ENCODE peak calls at places on chromosomes 12 and 14, in four cellular contexts. G is SK-N-SH, E is H1, Y is K562. O is an unnamed sample.

GRCh38 chr12:67754933-67755697 is 106.6 kb downstream of the DYRK2 start:
- DNase-seq in E (no peak), G (no peak), Y (no peak), O (no peak)

GRCh38 chr14:104865631-104866441 is 768 bp downstream of the CEP170B start:
- DNase-seq in E (no peak), Y (peak; percentile 73), G (peak; percentile 80), O (peak; percentile 74)

GRCh38 chr14:60721331-60722162 is 2.6 kb downstream of the SIX4 start:
- DNase-seq in G (peak; percentile 77), Y (no peak), E (no peak), O (peak; percentile 83)

GRCh38 chr12:51951843-51952722 is 584 bp downstream of the ACVR1B start:
- DNase-seq in Y (no peak), E (no peak), G (peak; percentile 30), O (peak; percentile 48)

GRCh38 chr14:68895304-68895703 is 83.8 kb downstream of the ACTN1 start:
- DNase-seq in G (no peak), Y (no peak), E (no peak), O (no peak)

GRCh38 chr12:52170827-52171226 is 21.0 kb downstream of the KRT80 start:
- DNase-seq in G (no peak), E (no peak), Y (no peak), O (no peak)

GRCh38 chr12:44876554-44877275 is 600 bp upstream of the NELL2 start:
- DNase-seq in Y (peak; percentile 23), E (peak; percentile 27), G (peak; percentile 82), O (peak; percentile 80)

GRCh38 chr12:40689576-40689975 is 2.7 kb upstream of the CNTN1 start:
- DNase-seq in Y (no peak), E (no peak), G (no peak), O (no peak)

GRCh38 chr14:58977366-58977765 is 211.1 kb upstream of the DAAM1 start:
- DNase-seq in Y (no peak), G (no peak), E (no peak), O (no peak)

GRCh38 chr14:103122578-103123127 is 608 bp upstream of the TNFAIP2 start:
- DNase-seq in E (no peak), G (peak; percentile 60), Y (peak; percentile 35), O (no peak)

GRCh38 chr12:69824956-69825355 is at the start of gene MYRFL:
- DNase-seq in G (no peak), E (no peak), Y (no peak), O (no peak)

GRCh38 chr12:94165152-94165551 is 16.8 kb downstream of the PLXNC1 start:
- DNase-seq in G (no peak), Y (no peak), E (no peak), O (no peak)

GRCh38 chr14:49593016-49593415 is 5.7 kb upstream of the LRR1 start:
- DNase-seq in G (no peak), Y (no peak), E (no peak), O (no peak)

GRCh38 chr12:117986705-117987469 is 18.1 kb upstream of the KSR2 start:
- DNase-seq in Y (no peak), E (no peak), G (no peak), O (no peak)

GRCh38 chr14:51576899-51577298 is 74.8 kb upstream of the FRMD6 start:
- DNase-seq in E (no peak), Y (no peak), G (no peak), O (no peak)

GRCh38 chr14:50649691-50650090 is 18.4 kb downstream of the SAV1 start:
- DNase-seq in G (no peak), E (no peak), Y (no peak), O (no peak)

GRCh38 chr14:106083082-106083481 is 556.7 kb downstream of the TMEM121 start:
- DNase-seq in E (no peak), G (no peak), Y (no peak), O (no peak)

GRCh38 chr12:34233618-34234017 is 211.3 kb downstream of the ALG10 start:
- DNase-seq in E (no peak), G (no peak), Y (no peak), O (no peak)

GRCh38 chr14:31806249-31806648 is 245.0 kb downstream of the NUBPL start:
- DNase-seq in G (no peak), Y (no peak), E (no peak), O (no peak)

GRCh38 chr14:57732886-57733285 is 133.0 kb downstream of the SLC35F4 start:
- DNase-seq in E (no peak), Y (no peak), G (no peak), O (no peak)

GRCh38 chr12:3213171-3213570 is 136.0 kb downstream of the TSPAN9 start:
- DNase-seq in G (no peak), E (no peak), Y (no peak), O (no peak)

GRCh38 chr12:110168732-110169455 is 44.7 kb downstream of the IFT81 start:
- DNase-seq in G (no peak), Y (no peak), E (no peak), O (no peak)

GRCh38 chr14:99261916-99262787 is 9.8 kb downstream of the BCL11B start:
- DNase-seq in E (no peak), Y (no peak), G (no peak), O (no peak)

GRCh38 chr12:110874781-110875180 is 28.0 kb downstream of the CCDC63 start:
- DNase-seq in G (no peak), Y (no peak), E (no peak), O (no peak)

GRCh38 chr12:111842556-111843396 is 748 bp downstream of the MAPKAPK5 start:
- DNase-seq in E (no peak), G (no peak), Y (no peak), O (peak; percentile 18)

GRCh38 chr12:57240926-57241555 is 9.9 kb downstream of the STAC3 start:
- DNase-seq in Y (no peak), G (peak; percentile 63), E (no peak), O (peak; percentile 71)

GRCh38 chr12:132247718-132248438 is 81.5 kb downstream of the GALNT9 start:
- DNase-seq in E (no peak), G (no peak), Y (no peak), O (no peak)

GRCh38 chr14:100747736-100748135 is 21.0 kb downstream of the DLK1 start:
- DNase-seq in Y (no peak), E (no peak), G (no peak), O (no peak)

GRCh38 chr12:31790759-31791158 is 61.9 kb upstream of the AMN1 start:
- DNase-seq in Y (no peak), G (no peak), E (no peak), O (no peak)

GRCh38 chr12:4881665-4882064 is 28.0 kb upstream of the KCNA1 start:
- DNase-seq in E (no peak), G (no peak), Y (no peak), O (no peak)

GRCh38 chr14:91919814-91920213 is 27.7 kb downstream of the FBLN5 start:
- DNase-seq in E (no peak), G (no peak), Y (no peak), O (no peak)

DNA sequence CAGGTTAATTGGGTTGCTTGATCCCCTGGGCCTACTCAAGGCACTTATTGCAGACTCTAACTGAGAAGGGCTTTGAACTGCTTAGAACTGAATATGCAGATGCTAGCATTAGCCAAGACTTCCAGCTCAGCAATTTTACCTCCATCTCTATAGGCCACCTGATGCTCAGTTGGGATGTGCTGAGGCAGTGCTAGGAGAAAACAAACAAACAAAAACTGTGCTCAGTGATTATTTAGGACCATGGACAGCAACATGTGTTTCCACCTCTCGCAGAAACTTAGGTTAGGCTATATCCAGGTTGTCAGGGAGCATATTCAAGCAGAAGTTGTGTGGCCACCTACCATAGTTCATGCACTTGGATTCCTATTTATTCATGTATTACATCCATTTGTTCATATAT is 124.7 kb upstream of the WSCD2 start:
- DNase-seq in G (no peak), E (no peak), Y (no peak), O (no peak)
- TF ChIP-seq TEAD4 in G (no peak), E (no peak), Y (no peak), O (peak; percentile 23)

DNA sequence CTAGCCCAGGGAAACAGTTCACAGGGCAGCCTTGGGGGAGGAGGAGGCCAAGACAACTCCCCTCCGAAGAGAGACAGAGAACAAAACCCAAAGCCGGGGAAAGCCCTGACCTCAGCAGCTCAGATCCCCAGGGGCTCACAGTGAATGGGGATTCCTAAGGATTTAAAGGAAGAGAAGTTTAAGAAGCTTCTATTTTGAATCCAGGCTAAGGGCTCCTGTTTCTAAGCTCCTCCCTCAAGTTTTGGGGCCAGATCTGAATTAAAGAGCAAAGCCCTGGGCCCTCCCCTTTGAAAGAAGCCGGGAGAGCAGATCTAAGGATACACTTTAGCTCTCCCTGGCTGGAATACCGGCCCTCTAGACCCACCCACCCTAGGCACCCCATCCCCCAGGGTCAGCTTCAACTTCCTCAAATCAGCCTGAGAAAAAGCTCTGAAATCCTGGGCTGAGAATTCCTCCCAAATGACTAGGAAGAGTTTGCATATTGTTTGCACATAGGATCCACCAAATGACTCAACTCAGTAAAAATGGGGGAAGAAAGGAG is 3.9 kb downstream of the KDM2B start:
- DNase-seq in E (peak; percentile 78), Y (no peak), G (no peak), O (peak; percentile 70)
- TF ChIP-seq MAX in E (no peak), Y (no peak), G (no peak), O (no peak)

DNA sequence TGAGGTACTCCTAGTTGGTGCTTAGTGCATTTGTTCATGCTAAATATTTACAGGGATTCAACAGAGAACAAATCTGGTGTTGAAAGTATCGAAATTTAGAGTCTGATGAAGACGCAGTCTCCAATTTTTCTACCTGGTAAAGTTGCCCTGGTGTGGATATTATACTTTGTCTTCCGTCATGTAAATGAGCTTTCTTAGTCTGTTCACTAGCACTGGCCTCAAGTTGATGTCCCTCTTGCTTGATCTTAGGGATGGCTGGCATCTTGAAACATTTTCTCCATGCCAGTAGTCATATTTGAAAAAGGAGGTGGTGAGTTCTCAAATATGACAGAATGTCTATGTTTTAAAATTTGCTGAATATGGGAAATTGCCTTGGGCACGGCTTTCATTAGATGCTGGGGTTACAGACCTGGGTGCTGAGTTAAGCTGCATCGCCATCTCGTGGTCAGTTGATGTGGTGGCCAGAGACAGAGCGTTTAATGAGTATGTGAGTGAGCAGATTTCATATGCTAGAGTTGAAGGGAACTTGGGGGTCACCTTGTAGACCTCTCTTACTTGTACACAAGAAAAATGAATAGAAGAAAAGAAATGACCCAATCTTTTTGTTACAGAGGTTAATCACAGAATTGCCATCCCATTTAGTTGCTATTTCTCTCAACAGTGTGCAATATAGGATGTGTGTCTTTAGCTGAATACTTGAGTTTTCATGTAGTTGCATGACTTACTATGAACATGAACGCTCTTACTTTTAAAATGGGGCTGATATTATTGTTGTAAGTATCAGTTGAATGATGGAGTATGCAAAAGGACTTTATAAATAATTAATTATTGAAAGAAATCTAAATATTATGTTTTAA is 172.8 kb upstream of the DCN start:
- DNase-seq in G (peak; percentile 45), Y (peak; percentile 50), E (peak; percentile 17), O (peak; percentile 59)
- TF ChIP-seq TEAD4 in G (no peak), Y (no peak), E (no peak), O (no peak)

DNA sequence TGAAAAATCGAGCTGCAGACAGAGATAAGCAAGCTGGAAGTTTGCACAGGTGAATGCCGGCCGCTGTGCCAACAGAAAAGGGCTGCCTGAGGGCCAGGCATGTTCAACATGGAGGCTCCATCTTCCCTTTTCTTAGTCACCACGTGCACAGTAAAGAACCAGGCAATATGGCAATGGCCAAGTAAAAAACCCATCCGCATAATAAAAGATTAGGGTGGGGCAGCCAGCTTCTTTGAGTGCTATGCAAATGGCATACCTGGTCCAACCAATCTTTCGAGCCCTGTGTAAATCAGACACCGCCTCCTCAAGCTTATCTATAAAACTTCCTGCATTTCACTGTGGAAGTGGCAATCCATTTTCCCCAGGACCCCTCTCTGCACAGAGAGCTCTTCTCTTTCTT is 16.7 kb downstream of the PNP start:
- DNase-seq in G (no peak), Y (no peak), E (no peak), O (peak; percentile 14)
- TF ChIP-seq MAX in G (no peak), Y (no peak), E (peak; percentile 66), O (peak; percentile 67)

O was measured in WTC11.